ENCODE peak calls at places on chromosomes 1 and 21, in four cellular contexts. One of them, this sample, is unnamed.

GRCh38 chr1:182114627-182115023 is 53.1 kb upstream of the ZNF648 start:
- DNase-seq in transverse colon: no peak
- DNase-seq in GM12892: no peak
- DNase-seq in breast epithelium: no peak
- DNase-seq in this sample: peak; percentile 36

GRCh38 chr1:107474877-107475612 is 334.2 kb downstream of the NTNG1 start:
- DNase-seq in GM12892: no peak
- DNase-seq in breast epithelium: no peak
- DNase-seq in transverse colon: no peak
- DNase-seq in this sample: no peak

GRCh38 chr1:243483084-243483845 is 227.4 kb downstream of the SDCCAG8 start:
- DNase-seq in breast epithelium: no peak
- DNase-seq in transverse colon: no peak
- DNase-seq in GM12892: no peak
- DNase-seq in this sample: no peak

GRCh38 chr1:89023026-89023425 is 360 bp upstream of the GBP3 start:
- DNase-seq in GM12892: no peak
- DNase-seq in transverse colon: no peak
- DNase-seq in breast epithelium: no peak
- DNase-seq in this sample: peak; percentile 29

GRCh38 chr1:47471163-47471562 is 33.3 kb downstream of the FOXD2 start:
- DNase-seq in transverse colon: no peak
- DNase-seq in GM12892: no peak
- DNase-seq in breast epithelium: peak; percentile 30
- DNase-seq in this sample: no peak

GRCh38 chr21:15128267-15128666 is 63.5 kb upstream of the NRIP1 start:
- DNase-seq in transverse colon: no peak
- DNase-seq in GM12892: no peak
- DNase-seq in breast epithelium: no peak
- DNase-seq in this sample: no peak

GRCh38 chr1:93715529-93716126 is 34.0 kb upstream of the BCAR3 start:
- DNase-seq in transverse colon: no peak
- DNase-seq in GM12892: no peak
- DNase-seq in breast epithelium: no peak
- DNase-seq in this sample: no peak

GRCh38 chr1:81298321-81298720 is 502.4 kb upstream of the ADGRL2 start:
- DNase-seq in breast epithelium: no peak
- DNase-seq in transverse colon: no peak
- DNase-seq in GM12892: no peak
- DNase-seq in this sample: no peak

GRCh38 chr1:40709100-40709801 is 17.7 kb downstream of the NFYC start:
- DNase-seq in GM12892: peak; percentile 52
- DNase-seq in transverse colon: peak; percentile 87
- DNase-seq in breast epithelium: peak; percentile 87
- DNase-seq in this sample: peak; percentile 95

GRCh38 chr1:108502138-108502537 is 52.0 kb downstream of the NBPF6 start:
- DNase-seq in GM12892: no peak
- DNase-seq in transverse colon: no peak
- DNase-seq in breast epithelium: no peak
- DNase-seq in this sample: no peak

GRCh38 chr1:153565529-153566374 is at the start of gene S100A2:
- DNase-seq in breast epithelium: peak; percentile 49
- DNase-seq in GM12892: peak; percentile 55
- DNase-seq in transverse colon: peak; percentile 55
- DNase-seq in this sample: peak; percentile 75
- TF ChIP-seq POLR2A in breast epithelium: no peak
- TF ChIP-seq POLR2A in GM12892: no peak
- TF ChIP-seq POLR2A in transverse colon: no peak
- TF ChIP-seq POLR2A in this sample: no peak

GRCh38 chr1:227733309-227733705 is 1.8 kb downstream of the JMJD4 start:
- DNase-seq in GM12892: no peak
- DNase-seq in breast epithelium: no peak
- DNase-seq in transverse colon: no peak
- DNase-seq in this sample: no peak

GRCh38 chr1:227733751-227734545 is 1.2 kb downstream of the JMJD4 start:
- DNase-seq in transverse colon: no peak
- DNase-seq in GM12892: no peak
- DNase-seq in breast epithelium: peak; percentile 69
- DNase-seq in this sample: no peak

GRCh38 chr1:227734546-227734857 is 600 bp downstream of the JMJD4 start:
- DNase-seq in transverse colon: no peak
- DNase-seq in GM12892: no peak
- DNase-seq in breast epithelium: no peak
- DNase-seq in this sample: peak; percentile 60

GRCh38 chr1:227736814-227737432 is 1.7 kb downstream of the SNAP47 start:
- DNase-seq in transverse colon: no peak
- DNase-seq in GM12892: no peak
- DNase-seq in breast epithelium: no peak
- DNase-seq in this sample: no peak

DNA sequence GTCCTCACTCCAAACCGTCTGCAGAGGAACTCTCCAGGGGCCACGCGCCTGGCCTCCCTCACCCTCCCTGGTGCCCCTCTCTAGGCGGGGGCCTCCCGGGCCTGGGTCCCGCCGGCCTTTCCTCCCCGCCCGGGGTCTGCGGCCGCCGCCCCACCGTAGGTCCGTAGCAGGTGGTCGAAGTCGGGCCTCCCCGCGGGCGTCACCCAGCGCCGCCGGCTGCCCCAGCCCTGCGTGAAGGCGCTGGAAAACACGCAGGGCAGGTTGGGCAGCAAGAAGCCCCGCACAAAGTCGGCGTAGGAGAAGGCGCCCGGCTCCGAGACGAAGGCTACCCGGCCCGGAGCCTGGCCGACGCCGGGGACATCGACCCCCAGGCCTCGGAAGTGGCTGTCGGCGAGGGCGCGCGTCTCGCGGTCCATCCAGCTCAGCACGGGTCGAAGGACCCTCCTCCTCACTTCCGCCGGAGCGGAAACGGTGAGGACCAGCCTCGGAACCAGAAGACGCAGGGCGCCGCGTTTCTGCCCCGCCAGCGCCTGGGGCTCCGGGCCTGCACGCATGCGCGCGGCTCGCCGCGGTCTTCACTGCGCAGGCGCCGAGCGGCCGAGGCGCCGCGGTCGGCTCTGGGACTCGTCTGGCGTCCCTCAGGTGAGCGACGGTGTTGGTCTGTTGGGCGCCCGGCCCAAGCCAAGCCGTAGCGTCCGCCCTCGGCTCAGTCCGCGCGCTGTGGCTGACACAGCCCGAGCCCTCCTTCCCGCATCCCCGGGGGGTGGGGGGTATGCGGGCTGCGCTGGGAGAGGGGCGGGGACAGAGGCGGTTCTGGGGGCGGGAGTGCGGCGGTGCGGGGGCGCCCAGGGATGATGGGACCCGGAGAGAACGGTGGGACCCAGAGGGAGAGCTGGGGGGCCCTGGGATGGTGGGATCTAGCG is at the start of the genes JMJD4 and SNAP47:
- DNase-seq in breast epithelium: peak; percentile 84
- DNase-seq in transverse colon: peak; percentile 93
- DNase-seq in GM12892: peak; percentile 95
- DNase-seq in this sample: peak; percentile 96
- TF ChIP-seq POLR2A in breast epithelium: peak; percentile 75
- TF ChIP-seq POLR2A in transverse colon: peak; percentile 86
- TF ChIP-seq POLR2A in GM12892: peak; percentile 82
- TF ChIP-seq POLR2A in this sample: peak; percentile 92

DNA sequence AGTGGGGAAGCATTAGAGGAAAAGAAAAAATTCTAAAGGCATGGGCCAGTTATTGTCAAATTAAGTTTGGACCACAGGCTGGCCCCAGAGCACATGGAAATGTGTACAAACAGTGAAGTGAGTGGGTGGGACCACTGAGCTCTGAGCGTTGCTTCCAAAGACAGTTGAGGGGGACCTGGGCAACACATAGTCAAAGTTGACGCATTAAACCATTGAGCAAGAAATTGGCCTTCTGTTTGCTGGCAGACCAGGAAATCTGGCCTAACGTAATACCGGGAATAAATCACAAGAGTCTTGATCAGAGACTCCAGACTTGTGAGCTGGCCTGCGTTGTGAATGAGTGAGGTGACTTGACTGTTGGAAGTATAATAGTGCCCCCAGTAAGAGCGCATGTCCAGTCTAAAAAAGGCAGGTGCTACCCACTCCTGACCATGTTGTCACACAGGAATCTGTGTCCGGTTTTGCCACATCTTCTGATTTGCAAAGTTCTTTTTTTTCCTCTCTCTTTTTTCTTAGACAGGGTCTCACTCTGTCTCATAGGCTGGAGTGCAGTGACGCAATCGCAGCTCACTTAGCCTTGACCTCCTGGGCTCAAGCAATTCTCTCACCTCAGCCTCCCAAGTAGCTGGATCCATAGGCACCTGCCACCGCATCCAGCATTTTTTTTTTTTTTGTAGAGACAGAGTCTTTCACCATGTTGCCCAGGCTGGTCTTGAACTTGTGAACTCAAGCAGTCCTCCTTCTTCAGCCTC is 10.7 kb downstream of the EPHB2 start:
- DNase-seq in GM12892: no peak
- DNase-seq in transverse colon: no peak
- DNase-seq in breast epithelium: no peak
- DNase-seq in this sample: no peak
- TF ChIP-seq POLR2A in GM12892: no peak
- TF ChIP-seq POLR2A in transverse colon: no peak
- TF ChIP-seq POLR2A in breast epithelium: no peak
- TF ChIP-seq POLR2A in this sample: no peak

GRCh38 chr1:157105988-157106812 is 6.6 kb upstream of the ETV3L start:
- DNase-seq in GM12892: peak; percentile 70
- DNase-seq in transverse colon: peak; percentile 40
- DNase-seq in breast epithelium: no peak
- DNase-seq in this sample: no peak
- TF ChIP-seq POLR2A in GM12892: no peak
- TF ChIP-seq POLR2A in transverse colon: no peak
- TF ChIP-seq POLR2A in breast epithelium: no peak
- TF ChIP-seq POLR2A in this sample: no peak

This sample was measured in erythroblast.